ENCODE peak calls at places on chromosome 18, in seven cellular contexts. S is astrocyte of the cerebellum, Q is PC-3, M is GM12864, U is brain microvascular endothelial cell, D is BE2C, O is spleen. E is an unnamed sample.

GRCh38 chr18:53070706-53071105 is 730.7 kb downstream of the DCC start:
- DNase-seq in D (no peak), M (no peak), S (no peak), Q (no peak), O (no peak), U (no peak), E (no peak)

GRCh38 chr18:23853448-23854210 is 160.9 kb upstream of the TTC39C start:
- DNase-seq in Q (no peak), D (no peak), O (no peak), M (no peak), S (no peak), U (no peak), E (no peak)

GRCh38 chr18:46722051-46722450 is 34.8 kb downstream of the ST8SIA5 start:
- DNase-seq in D (no peak), O (no peak), U (no peak), M (no peak), Q (no peak), S (no peak), E (no peak)

GRCh38 chr18:13563390-13563805 is 163.0 kb downstream of the FAM210A start:
- DNase-seq in Q (no peak), M (no peak), S (no peak), D (no peak), O (no peak), U (no peak), E (no peak)

GRCh38 chr18:46152436-46152807 is 48.2 kb downstream of the HAUS1 start:
- DNase-seq in U (peak), M (no peak), D (no peak), Q (peak), S (peak), O (no peak), E (no peak)

GRCh38 chr18:45050712-45051639 is 370.3 kb downstream of the SETBP1 start:
- DNase-seq in O (no peak), S (peak), M (no peak), U (peak), D (no peak), Q (peak), E (peak)

GRCh38 chr18:76232813-76233212 is 262.2 kb downstream of the ZNF516 start:
- DNase-seq in M (no peak), D (no peak), U (no peak), S (no peak), O (no peak), Q (no peak), E (no peak)

GRCh38 chr18:14959550-14959949 is 211.6 kb downstream of the ANKRD30B start:
- DNase-seq in O (no peak), U (no peak), S (no peak), Q (no peak), M (no peak), D (no peak), E (no peak)

GRCh38 chr18:70113511-70113910 is 92.0 kb downstream of the RTTN start:
- DNase-seq in U (no peak), M (no peak), Q (no peak), D (no peak), O (no peak), S (no peak), E (no peak)

GRCh38 chr18:12394428-12394827 is 13.3 kb upstream of the PRELID3A start:
- DNase-seq in Q (no peak), D (no peak), M (no peak), U (no peak), S (no peak), O (peak), E (no peak)

GRCh38 chr18:77207540-77207939 is 42.1 kb upstream of the GALR1 start:
- DNase-seq in M (peak), Q (peak), O (no peak), S (peak), D (no peak), U (peak), E (no peak)

GRCh38 chr18:22346968-22347611 is 70.6 kb downstream of the CTAGE1 start:
- DNase-seq in M (no peak), O (peak), U (peak), S (no peak), D (no peak), Q (no peak), E (no peak)

GRCh38 chr18:64679121-64679520 is 530.2 kb upstream of the LINC00305 start:
- DNase-seq in O (no peak), D (no peak), Q (no peak), S (no peak), U (no peak), M (no peak), E (no peak)

GRCh38 chr18:74951165-74951760 is 257.7 kb downstream of the PTGR3 start:
- DNase-seq in U (peak), D (no peak), O (no peak), S (peak), M (no peak), Q (peak), E (peak)

GRCh38 chr18:35692866-35693265 is 111.3 kb downstream of the GALNT1 start:
- DNase-seq in U (no peak), S (no peak), M (no peak), O (no peak), D (no peak), Q (no peak), E (no peak)

GRCh38 chr18:35127201-35127600 is 86.0 kb downstream of the MAPRE2 start:
- DNase-seq in O (no peak), M (no peak), S (no peak), Q (no peak), D (peak), U (peak), E (no peak)

GRCh38 chr18:38241736-38242135 is 676.1 kb upstream of the CELF4 start:
- DNase-seq in Q (no peak), M (no peak), D (no peak), S (peak), O (no peak), U (peak), E (peak)

GRCh38 chr18:52045946-52046345 is 294.1 kb upstream of the DCC start:
- DNase-seq in O (no peak), Q (no peak), D (no peak), U (no peak), M (no peak), S (no peak), E (peak)

GRCh38 chr18:50973367-50974126 is 5.7 kb downstream of the ELAC1 start:
- DNase-seq in O (no peak), S (no peak), Q (peak), D (no peak), U (peak), M (no peak), E (no peak)

DNA sequence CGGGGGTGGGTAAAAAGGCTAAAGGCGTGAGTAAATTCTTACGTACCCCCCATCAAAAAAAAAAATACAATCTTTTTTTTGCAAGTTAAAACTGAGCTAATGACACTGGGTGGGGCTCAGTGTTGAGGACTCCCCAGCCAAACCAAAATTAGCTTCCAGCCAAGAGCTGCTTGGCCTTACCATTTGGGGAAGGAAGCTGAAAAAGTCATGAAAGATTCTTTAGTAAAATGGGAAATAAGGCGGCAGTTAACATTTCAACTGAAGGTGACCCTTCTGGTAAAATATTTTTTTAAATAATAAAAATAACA is 16.4 kb downstream of the SMAD7 start:
- DNase-seq in U (no peak), O (no peak), D (no peak), M (no peak), Q (no peak), S (no peak), E (no peak)
- H3K4me3 ChIP-seq in U (no peak), O (no peak), D (no peak), M (peak), Q (no peak), S (no peak), E (no peak)

GRCh38 chr18:48335829-48336228 is 73.4 kb downstream of the ZBTB7C start:
- DNase-seq in O (no peak), Q (no peak), D (no peak), U (no peak), M (no peak), S (no peak), E (no peak)
- H3K4me3 ChIP-seq in O (no peak), Q (no peak), D (no peak), U (no peak), M (no peak), S (no peak), E (no peak)

DNA sequence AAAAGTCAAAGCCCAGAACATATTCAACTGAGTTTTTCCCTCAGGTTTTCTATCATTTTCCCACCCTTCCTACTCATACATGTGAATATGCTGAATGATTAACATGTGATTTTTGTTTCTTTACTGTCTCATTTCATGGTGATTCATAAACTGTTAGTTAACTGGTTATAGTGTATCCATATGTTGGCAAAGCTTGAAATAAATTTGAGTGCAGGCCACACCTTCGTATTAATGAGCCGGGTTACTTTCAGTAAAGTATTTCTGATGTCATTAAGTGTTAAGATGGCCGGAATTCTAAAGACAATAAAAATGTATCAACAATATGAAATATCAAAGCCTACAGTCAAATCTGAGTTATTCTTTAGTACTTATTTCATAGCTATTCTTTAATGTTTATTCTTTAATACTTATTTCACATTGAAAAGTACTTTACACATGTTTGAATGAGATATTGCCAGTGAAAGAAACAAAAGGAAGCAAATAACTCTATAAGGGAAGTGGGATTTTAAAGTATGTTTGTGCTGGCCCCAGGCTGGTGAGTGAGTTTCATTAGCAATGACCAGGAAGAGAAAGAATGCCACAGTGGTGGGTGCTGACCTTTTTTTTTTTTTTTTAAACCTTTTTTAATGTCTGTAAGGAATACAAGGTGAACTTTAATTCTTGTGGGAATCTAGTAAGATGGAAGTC is 178.6 kb downstream of the NEDD4L start:
- DNase-seq in O (no peak), S (no peak), Q (peak), U (no peak), D (no peak), M (no peak), E (no peak)
- H3K4me3 ChIP-seq in O (no peak), S (peak), Q (peak), U (peak), D (no peak), M (peak), E (peak)

GRCh38 chr18:72700961-72701710 is 157.0 kb upstream of the CBLN2 start:
- DNase-seq in O (no peak), S (peak), D (no peak), Q (peak), M (no peak), U (peak), E (no peak)

GRCh38 chr18:72692595-72692994 is 148.5 kb upstream of the CBLN2 start:
- DNase-seq in O (no peak), D (no peak), U (no peak), Q (no peak), M (no peak), S (no peak), E (no peak)

GRCh38 chr18:72692086-72692485 is 147.9 kb upstream of the CBLN2 start:
- DNase-seq in S (no peak), U (no peak), D (no peak), M (no peak), Q (no peak), O (no peak), E (no peak)

DNA sequence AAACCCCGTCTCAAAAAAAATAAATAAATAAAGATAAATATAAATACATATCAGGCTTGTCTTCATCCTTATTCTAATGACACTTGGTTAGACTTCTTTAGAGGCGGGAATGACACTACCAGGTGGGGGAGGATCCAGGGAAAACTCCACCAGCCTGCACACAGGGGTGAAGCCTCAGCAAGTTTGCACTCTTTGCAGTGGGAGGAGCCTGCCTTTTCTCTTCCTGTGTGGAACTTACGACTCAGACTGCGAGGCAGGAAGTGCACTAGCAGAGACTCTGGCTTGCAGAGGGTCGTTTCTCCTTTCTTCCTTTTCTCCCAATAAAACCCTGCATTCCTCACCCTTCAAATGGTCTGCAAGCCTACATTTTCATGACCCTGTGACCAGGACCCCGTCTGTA is 153.6 kb upstream of the CBLN2 start:
- DNase-seq in Q (no peak), M (no peak), S (no peak), U (no peak), O (no peak), D (no peak), E (no peak)
- H3K4me3 ChIP-seq in Q (no peak), M (no peak), S (no peak), U (no peak), O (no peak), D (no peak), E (no peak)

DNA sequence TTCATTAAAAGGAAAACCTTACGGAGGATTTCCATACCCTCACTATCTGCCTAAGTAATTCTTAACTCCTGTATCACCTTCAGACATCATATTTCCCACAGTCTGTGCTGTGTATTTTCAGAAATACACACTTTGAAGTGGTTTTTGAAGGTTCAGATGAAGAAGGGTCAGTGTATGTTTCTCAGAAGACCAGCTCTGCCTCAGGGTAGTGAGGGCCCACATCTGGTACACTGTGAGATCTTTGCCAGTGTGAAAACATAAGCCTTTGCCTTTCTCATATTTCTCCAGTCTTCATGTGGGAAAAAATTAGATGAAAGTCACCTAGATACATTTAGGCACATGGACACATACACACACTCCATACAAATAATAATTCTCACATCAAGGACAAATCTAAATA is 408.4 kb downstream of the RIT2 start:
- DNase-seq in S (no peak), U (no peak), Q (no peak), M (no peak), O (no peak), D (no peak), E (no peak)
- H3K4me3 ChIP-seq in S (no peak), U (no peak), Q (no peak), M (no peak), O (no peak), D (no peak), E (no peak)

DNA sequence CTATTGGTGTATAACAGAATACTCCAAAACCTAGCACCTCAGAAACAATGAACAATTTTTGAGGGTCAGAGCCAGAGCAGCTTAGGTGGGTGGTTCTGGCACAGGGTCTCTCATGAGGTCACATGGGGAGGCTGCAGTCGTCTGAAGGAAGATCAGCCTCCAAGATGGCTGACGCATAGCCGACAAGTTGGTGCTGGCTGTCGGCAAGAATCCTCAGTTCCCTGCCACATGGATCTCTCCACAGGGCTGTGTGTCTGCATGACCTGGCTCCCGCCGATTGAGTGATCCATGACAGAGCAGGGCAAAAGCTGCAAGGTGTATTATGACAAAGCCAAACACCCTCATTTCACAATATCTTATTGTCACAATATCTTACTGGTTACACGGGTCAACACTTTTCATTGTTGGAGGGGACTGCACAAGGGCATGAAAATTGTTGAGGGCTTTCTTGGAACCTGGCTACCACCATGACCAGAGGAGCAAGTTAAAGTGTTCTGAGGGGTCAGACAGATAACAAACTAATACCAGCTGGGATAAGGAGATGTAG is 4.2 kb downstream of the MYL12B start:
- DNase-seq in Q (no peak), S (no peak), O (no peak), U (no peak), M (no peak), D (no peak), E (no peak)
- H3K4me3 ChIP-seq in Q (no peak), S (no peak), O (no peak), U (no peak), M (no peak), D (no peak), E (no peak)

GRCh38 chr18:31041346-31042067 is 1.0 kb downstream of the DSC3 start:
- DNase-seq in D (no peak), Q (peak), M (no peak), O (peak), S (no peak), U (no peak), E (no peak)

GRCh38 chr18:31042068-31042390 is 513 bp downstream of the DSC3 start:
- DNase-seq in M (no peak), Q (no peak), O (no peak), S (no peak), U (no peak), D (no peak), E (no peak)

GRCh38 chr18:31043709-31044108 is 1.2 kb upstream of the DSC3 start:
- DNase-seq in D (no peak), M (no peak), Q (no peak), O (no peak), U (no peak), S (no peak), E (no peak)

GRCh38 chr18:31040982-31041345 is 1.6 kb downstream of the DSC3 start:
- DNase-seq in Q (peak), O (no peak), M (no peak), U (no peak), S (no peak), D (no peak), E (no peak)

GRCh38 chr18:31042391-31043181 is at the start of gene DSC3:
- DNase-seq in U (no peak), O (peak), Q (peak), S (no peak), M (no peak), D (peak), E (no peak)
- H3K4me3 ChIP-seq in U (peak), O (peak), Q (peak), S (peak), M (no peak), D (no peak), E (peak)

DNA sequence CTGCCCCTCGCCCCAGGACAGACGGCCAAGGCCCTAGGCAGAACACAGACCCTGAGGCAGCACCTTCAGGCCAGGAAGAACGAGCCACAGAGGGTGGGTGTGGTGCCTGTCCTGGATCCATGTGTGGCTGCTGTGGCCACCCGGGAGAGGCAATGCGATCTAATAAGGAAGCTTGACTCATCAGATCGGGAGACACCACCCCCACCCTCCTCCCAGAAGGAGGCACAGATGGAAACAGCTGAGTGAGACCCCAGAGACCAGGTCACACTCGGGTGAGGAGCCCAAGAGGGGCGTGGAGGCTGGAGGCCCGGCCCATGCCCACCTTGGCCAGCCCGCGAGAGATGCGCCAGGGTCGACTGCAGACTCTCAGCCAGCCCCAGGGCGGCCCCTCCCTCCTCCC is 20.3 kb downstream of the KCNG2 start:
- DNase-seq in S (no peak), O (no peak), U (peak), M (no peak), Q (peak), D (no peak), E (no peak)
- H3K4me3 ChIP-seq in S (no peak), O (no peak), U (no peak), M (no peak), Q (no peak), D (no peak), E (no peak)

DNA sequence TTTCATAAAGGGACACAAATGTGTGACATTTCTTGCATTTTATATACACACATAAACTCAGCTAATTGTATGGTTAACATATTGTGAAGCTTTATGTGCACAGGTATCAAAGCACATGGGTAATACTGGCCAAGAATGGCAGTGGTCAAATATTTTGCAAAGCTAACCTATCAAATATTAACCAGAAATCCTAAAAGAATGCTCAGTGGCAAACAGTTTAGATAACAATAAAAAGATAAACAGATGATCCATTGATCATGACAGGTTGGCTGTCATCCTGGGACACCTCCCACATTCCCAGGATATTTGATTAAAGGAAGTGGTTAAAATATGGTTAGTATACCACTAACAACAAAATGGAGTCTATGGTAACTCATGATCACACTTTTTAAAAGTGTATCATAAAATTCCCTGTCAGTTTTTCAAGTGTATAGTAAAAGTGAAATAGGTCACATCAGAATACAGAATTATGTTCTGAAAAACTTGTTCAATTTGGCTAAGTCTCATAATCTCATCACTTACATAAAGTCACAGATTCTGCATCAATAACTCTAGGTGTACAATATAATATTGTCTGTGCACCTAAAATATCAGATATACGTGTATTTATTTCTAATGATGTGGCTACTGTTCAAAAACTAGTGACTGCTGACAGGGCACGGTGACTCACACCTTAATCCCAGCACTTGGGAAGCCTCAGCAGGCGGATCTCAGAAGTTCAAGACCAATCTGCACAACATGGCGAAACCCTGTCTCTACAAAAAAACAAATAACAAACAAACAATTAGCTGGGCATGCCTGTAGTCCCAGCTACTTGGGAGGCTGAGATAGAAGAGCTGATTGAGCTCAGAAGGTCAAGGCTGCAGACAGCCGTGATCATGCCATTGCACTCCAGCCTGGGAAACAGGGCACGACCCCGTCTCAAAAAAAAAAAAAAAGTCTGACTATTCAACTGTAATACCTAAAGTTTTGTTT is 48.9 kb downstream of the CDH2 start:
- DNase-seq in Q (peak), D (no peak), U (no peak), M (no peak), O (no peak), S (no peak), E (no peak)
- H3K4me3 ChIP-seq in Q (no peak), D (no peak), U (no peak), M (no peak), O (no peak), S (no peak), E (no peak)

GRCh38 chr18:60147326-60147725 is 225.2 kb downstream of the MC4R start:
- DNase-seq in D (no peak), U (no peak), M (no peak), O (no peak), S (no peak), Q (no peak), E (no peak)
- H3K4me3 ChIP-seq in D (no peak), U (no peak), M (no peak), O (no peak), S (no peak), Q (no peak), E (no peak)